ENCODE peak calls at places on chromosome 16, in four cellular contexts. Y, V, T and H are unnamed samples.

GRCh38 chr16:89764711-89765201 is 43.4 kb downstream of the ZNF276 start:
- DNase-seq in Y (no peak), V (no peak), T (no peak), H (no peak)

GRCh38 chr16:72877374-72878028 is 170.4 kb downstream of the ZFHX3 start:
- DNase-seq in Y (no peak), V (peak; percentile 85), T (no peak), H (peak; percentile 79)

GRCh38 chr16:84359326-84359725 is 9.0 kb upstream of the ATP2C2 start:
- DNase-seq in Y (no peak), V (no peak), T (no peak), H (no peak)

GRCh38 chr16:57802635-57803412 is 533 bp upstream of the KIFC3 start:
- DNase-seq in Y (peak; percentile 28), V (no peak), T (no peak), H (no peak)

GRCh38 chr16:14629612-14629918 is 495 bp downstream of the PARN start:
- DNase-seq in Y (no peak), V (no peak), T (no peak), H (no peak)

GRCh38 chr16:49889725-49890397 is 33.9 kb upstream of the ZNF423 start:
- DNase-seq in Y (no peak), V (no peak), T (no peak), H (peak; percentile 6)

GRCh38 chr16:65476556-65476955 is 354.7 kb upstream of the CDH11 start:
- DNase-seq in Y (no peak), V (no peak), T (no peak), H (no peak)

GRCh38 chr16:5615868-5616642 is 518.5 kb upstream of the EEF2KMT start:
- DNase-seq in Y (peak; percentile 82), V (no peak), T (no peak), H (no peak)

GRCh38 chr16:49519741-49520140 is 146.1 kb downstream of the C16orf78 start:
- DNase-seq in Y (no peak), V (no peak), T (no peak), H (no peak)

GRCh38 chr16:11101695-11102522 is 154.1 kb downstream of the SOCS1 start:
- DNase-seq in Y (no peak), V (no peak), T (peak; percentile 27), H (no peak)

GRCh38 chr16:85130707-85131028 is 18.4 kb upstream of the CIBAR2 start:
- DNase-seq in Y (no peak), V (no peak), T (no peak), H (no peak)

GRCh38 chr16:83870830-83871229 is 28.1 kb upstream of the MLYCD start:
- DNase-seq in Y (no peak), V (no peak), T (no peak), H (no peak)